ENCODE peak calls at places on chromosomes 6 and 20, in eight cellular contexts. O, A, X, C, T, N, K and J are unnamed samples.

GRCh38 chr6:25012657-25013056 is 76.9 kb upstream of the RIPOR2 start:
- DNase-seq in O (peak; percentile 69), A (no peak), X (no peak), C (peak; percentile 87), T (no peak), N (no peak), K (no peak), J (no peak)

GRCh38 chr20:61433816-61434215 is 181.8 kb downstream of the CDH4 start:
- DNase-seq in O (no peak), A (no peak), X (no peak), C (no peak), T (no peak), N (no peak), K (no peak), J (no peak)

GRCh38 chr6:121485359-121485809 is 49.9 kb downstream of the GJA1 start:
- DNase-seq in O (peak; percentile 24), A (no peak), X (no peak), C (no peak), T (peak; percentile 48), N (no peak), K (no peak), J (no peak)

GRCh38 chr20:34403063-34403827 is 40.2 kb downstream of the ITCH start:
- DNase-seq in O (no peak), A (no peak), X (no peak), C (no peak), T (no peak), N (no peak), K (no peak), J (no peak)

GRCh38 chr20:36216314-36217025 is 19.8 kb upstream of the AAR2 start:
- DNase-seq in O (no peak), A (no peak), X (no peak), C (no peak), T (no peak), N (no peak), K (no peak), J (no peak)

GRCh38 chr6:3001773-3002293 is 2.1 kb downstream of the NQO2 start:
- DNase-seq in O (peak; percentile 89), A (no peak), X (no peak), C (peak; percentile 75), T (peak; percentile 66), N (no peak), K (peak; percentile 49), J (peak; percentile 79)

GRCh38 chr20:8220716-8221115 is 88.7 kb downstream of the PLCB1 start:
- DNase-seq in O (no peak), A (no peak), X (no peak), C (no peak), T (no peak), N (no peak), K (no peak), J (no peak)

GRCh38 chr6:112061605-112062004 is 7.7 kb downstream of the CCN6 start:
- DNase-seq in O (peak; percentile 51), A (no peak), X (no peak), C (peak; percentile 52), T (no peak), N (no peak), K (no peak), J (no peak)

GRCh38 chr20:50572922-50573777 is 63.0 kb downstream of the PTPN1 start:
- DNase-seq in O (no peak), A (no peak), X (peak; percentile 68), C (peak; percentile 98), T (no peak), N (no peak), K (peak; percentile 9), J (no peak)

GRCh38 chr6:144176043-144176442 is 25.7 kb downstream of the STX11 start:
- DNase-seq in O (no peak), A (no peak), X (no peak), C (no peak), T (no peak), N (no peak), K (no peak), J (no peak)

GRCh38 chr6:22664968-22665367 is 95.6 kb downstream of the HDGFL1 start:
- DNase-seq in O (peak; percentile 41), A (no peak), X (no peak), C (no peak), T (no peak), N (no peak), K (no peak), J (no peak)

DNA sequence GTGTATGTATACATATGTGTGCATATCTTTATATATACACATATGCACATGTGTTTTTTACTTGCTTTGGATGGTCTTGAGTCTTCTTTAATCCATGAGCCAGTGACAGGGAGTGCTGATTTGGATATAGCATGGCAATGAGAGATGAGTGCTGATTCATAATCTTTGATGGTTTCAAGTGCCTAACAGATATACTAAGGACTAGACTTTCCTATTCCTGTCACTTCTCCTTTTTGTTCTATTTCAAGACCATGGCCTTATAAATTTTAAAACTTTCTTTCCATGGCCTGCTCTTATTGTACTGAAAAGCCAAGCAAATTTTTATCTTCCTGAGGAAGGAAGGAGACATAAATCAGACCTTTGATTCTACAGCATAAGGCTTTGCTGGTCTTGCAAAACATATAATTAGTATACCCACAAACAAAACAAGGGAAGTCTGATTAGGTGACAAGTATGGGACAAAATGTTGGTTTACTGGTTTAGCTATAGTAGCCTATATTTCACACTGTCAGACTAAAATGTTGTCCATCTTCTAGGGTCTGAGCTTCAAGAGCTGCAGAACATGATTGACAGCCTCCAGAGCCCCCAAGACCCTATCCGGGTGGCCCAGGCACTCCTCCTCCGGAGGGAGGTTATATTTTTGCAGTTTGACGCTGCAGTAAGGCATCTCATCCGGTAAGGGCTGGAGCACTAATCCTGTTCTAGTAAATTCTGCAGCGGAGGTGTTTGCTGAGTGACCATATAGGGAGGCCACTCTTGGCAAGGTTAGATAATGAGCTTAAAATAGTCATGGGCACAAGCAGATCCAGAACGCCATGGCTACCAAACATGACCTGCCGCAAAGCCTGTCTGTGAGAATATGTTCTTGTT is 82.3 kb downstream of the CD164 start:
- DNase-seq in O (no peak), A (no peak), X (no peak), C (no peak), T (no peak), N (peak; percentile 41), K (peak; percentile 90), J (no peak)
- H3K4me1 ChIP-seq in O (peaks cover 12% of the 10 kb centered on the region), A (no peaks in the 10 kb centered on the region), X (no peaks in the 10 kb centered on the region), C (no peaks in the 10 kb centered on the region), T (peaks cover 12% of the 10 kb centered on the region), N (peaks cover 68% of the 10 kb centered on the region), K (peaks cover 60% of the 10 kb centered on the region), J (no peaks in the 10 kb centered on the region)

GRCh38 chr6:41936073-41936837 is 5.4 kb downstream of the CCND3 start:
- DNase-seq in O (peak; percentile 91), A (peak; percentile 73), X (peak; percentile 78), C (peak; percentile 94), T (peak; percentile 78), N (peak; percentile 62), K (peak; percentile 78), J (peak; percentile 64)

GRCh38 chr6:41935190-41935569 is 6.4 kb downstream of the CCND3 start:
- DNase-seq in O (no peak), A (no peak), X (no peak), C (no peak), T (no peak), N (no peak), K (no peak), J (no peak)

GRCh38 chr6:41937472-41937871 is 4.1 kb downstream of the CCND3 start:
- DNase-seq in O (no peak), A (no peak), X (no peak), C (no peak), T (no peak), N (no peak), K (no peak), J (no peak)

GRCh38 chr6:41934278-41935189 is 7.1 kb downstream of the CCND3 start:
- DNase-seq in O (no peak), A (no peak), X (no peak), C (no peak), T (no peak), N (no peak), K (no peak), J (no peak)

DNA sequence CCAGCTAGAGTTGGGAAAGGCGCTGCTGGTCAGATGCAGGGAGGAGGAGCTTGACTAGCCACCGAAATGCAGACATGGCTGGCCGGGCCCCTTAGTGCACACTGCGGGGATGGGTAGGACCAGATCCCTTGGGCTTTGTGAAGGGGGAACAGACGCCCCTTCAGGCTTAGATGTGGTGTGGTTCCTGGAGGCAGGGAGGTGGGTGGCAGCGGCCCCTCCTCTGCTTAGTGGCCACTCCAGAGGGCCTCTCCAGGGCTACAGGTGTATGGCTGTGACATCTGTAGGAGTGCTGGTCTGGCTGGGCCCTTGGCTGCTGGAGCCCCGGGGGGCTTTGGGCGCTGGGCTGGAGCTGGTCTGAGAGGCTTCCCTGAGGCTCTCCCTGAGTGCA is 5.9 kb downstream of the CCND3 start:
- DNase-seq in O (no peak), A (no peak), X (no peak), C (no peak), T (no peak), N (no peak), K (no peak), J (no peak)
- H3K4me1 ChIP-seq in O (peaks cover 26% of the 10 kb centered on the region), A (peaks cover 62% of the 10 kb centered on the region), X (peaks cover 5% of the 10 kb centered on the region), C (peaks cover 12% of the 10 kb centered on the region), T (peaks cover 24% of the 10 kb centered on the region), N (peaks cover 60% of the 10 kb centered on the region), K (peaks cover 6% of the 10 kb centered on the region), J (peaks cover 57% of the 10 kb centered on the region)

GRCh38 chr6:16721977-16722376 is 39.3 kb downstream of the ATXN1 start:
- DNase-seq in O (no peak), A (no peak), X (no peak), C (no peak), T (no peak), N (no peak), K (no peak), J (no peak)

GRCh38 chr6:16725145-16725864 is 36.0 kb downstream of the ATXN1 start:
- DNase-seq in O (peak; percentile 52), A (no peak), X (no peak), C (peak; percentile 87), T (no peak), N (no peak), K (no peak), J (no peak)

GRCh38 chr6:16723833-16724232 is 37.4 kb downstream of the ATXN1 start:
- DNase-seq in O (peak; percentile 90), A (no peak), X (no peak), C (peak; percentile 93), T (no peak), N (no peak), K (peak; percentile 21), J (no peak)

GRCh38 chr6:16720861-16721260 is 40.4 kb downstream of the ATXN1 start:
- DNase-seq in O (no peak), A (no peak), X (no peak), C (no peak), T (no peak), N (no peak), K (no peak), J (no peak)

GRCh38 chr6:16722616-16723015 is 38.6 kb downstream of the ATXN1 start:
- DNase-seq in O (peak; percentile 73), A (no peak), X (no peak), C (no peak), T (no peak), N (no peak), K (no peak), J (no peak)
- H3K4me1 ChIP-seq in O (peaks cover 75% of the 10 kb centered on the region), A (peaks cover 7% of the 10 kb centered on the region), X (no peaks in the 10 kb centered on the region), C (peaks cover 20% of the 10 kb centered on the region), T (no peaks in the 10 kb centered on the region), N (peaks cover 84% of the 10 kb centered on the region), K (peaks cover 9% of the 10 kb centered on the region), J (peaks cover 15% of the 10 kb centered on the region)

DNA sequence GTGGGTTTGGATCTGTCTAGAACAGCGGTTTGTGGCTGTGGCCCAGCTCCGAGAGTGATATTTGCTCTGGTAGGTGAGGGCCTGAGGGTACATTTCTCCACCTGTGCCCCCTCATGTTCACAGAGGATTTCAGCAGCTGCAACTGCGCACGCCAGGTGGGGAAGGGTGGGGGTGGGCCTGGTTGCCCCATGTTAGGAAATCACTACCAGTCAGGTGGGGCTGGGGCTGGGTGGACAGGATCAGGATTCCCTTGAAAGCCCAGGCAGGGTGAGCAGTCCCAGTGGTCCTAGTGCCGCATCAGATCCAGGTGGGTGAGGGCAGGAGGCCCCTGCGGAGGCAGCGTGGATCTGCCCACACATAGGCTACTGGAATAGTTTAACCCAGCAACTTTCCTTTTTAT is 334.0 kb downstream of the ZFAND3 start:
- DNase-seq in O (no peak), A (no peak), X (no peak), C (no peak), T (no peak), N (no peak), K (no peak), J (no peak)
- H3K4me1 ChIP-seq in O (peaks cover 23% of the 10 kb centered on the region), A (no peaks in the 10 kb centered on the region), X (no peaks in the 10 kb centered on the region), C (peaks cover 23% of the 10 kb centered on the region), T (peaks cover 25% of the 10 kb centered on the region), N (peaks cover 24% of the 10 kb centered on the region), K (no peaks in the 10 kb centered on the region), J (no peaks in the 10 kb centered on the region)